ENCODE peak calls at places on chromosome 3, in six cellular contexts. A is cardiac fibroblast; Z is stimulated activated CD8-positive, alpha-beta memory T cell treated with anti-CD3 and anti-CD28 coated beads, Interleukin-4, amount 100 ng/mL, for 24 hours; U is NCI-H524; M is astrocyte of the cerebellum; Y is activated T-cell treated with anti-CD3 and anti-CD28 coated beads for 48 hours. P is an unnamed sample.

GRCh38 chr3:57164606-57165573 is at the start of gene IL17RD:
- DNase-seq in A (peak; percentile 74), Z (peak; percentile 58), U (peak; percentile 48), M (peak; percentile 54), Y (peak; percentile 63), P (peak; percentile 63)

GRCh38 chr3:40618158-40618557 is 93.4 kb downstream of the ZNF621 start:
- DNase-seq in A (no peak), Z (no peak), U (no peak), M (no peak), Y (no peak), P (no peak)

GRCh38 chr3:99644017-99644416 is 5.6 kb downstream of the COL8A1 start:
- DNase-seq in A (no peak), Z (no peak), U (no peak), M (no peak), Y (no peak), P (no peak)

GRCh38 chr3:124107074-124107473 is 115.2 kb upstream of the ROPN1 start:
- DNase-seq in A (no peak), Z (no peak), U (no peak), M (no peak), Y (no peak), P (no peak)

GRCh38 chr3:194736896-194737600 is 51.4 kb downstream of the FAM43A start:
- DNase-seq in A (no peak), Z (no peak), U (no peak), M (no peak), Y (no peak), P (no peak)

GRCh38 chr3:196754215-196754937 is 14.7 kb downstream of the PAK2 start:
- DNase-seq in A (peak; percentile 59), Z (no peak), U (no peak), M (no peak), Y (no peak), P (no peak)

GRCh38 chr3:126654571-126655393 is at the start of gene TXNRD3:
- DNase-seq in A (peak; percentile 63), Z (peak; percentile 75), U (peak; percentile 59), M (peak; percentile 19), Y (peak; percentile 74), P (peak; percentile 89)

GRCh38 chr3:72152551-72153476 is 367.9 kb upstream of the PROK2 start:
- DNase-seq in A (peak; percentile 69), Z (no peak), U (peak; percentile 79), M (peak; percentile 80), Y (no peak), P (peak; percentile 66)

GRCh38 chr3:190972840-190973270 is 110.4 kb upstream of the GMNC start:
- DNase-seq in A (peak; percentile 48), Z (no peak), U (no peak), M (no peak), Y (no peak), P (no peak)

GRCh38 chr3:133895208-133896001 is at the start of gene RAB6B:
- DNase-seq in A (peak; percentile 35), Z (no peak), U (no peak), M (no peak), Y (peak; percentile 27), P (peak; percentile 28)

GRCh38 chr3:182983811-182984210 is 3.5 kb upstream of the DCUN1D1 start:
- DNase-seq in A (peak; percentile 40), Z (no peak), U (no peak), M (no peak), Y (no peak), P (no peak)

GRCh38 chr3:52227117-52227516 is 1.7 kb upstream of the TLR9 start:
- DNase-seq in A (no peak), Z (no peak), U (no peak), M (no peak), Y (no peak), P (no peak)

GRCh38 chr3:188788621-188789081 is 383.1 kb upstream of the TPRG1 start:
- DNase-seq in A (peak; percentile 99), Z (peak; percentile 60), U (no peak), M (peak; percentile 81), Y (peak; percentile 62), P (no peak)

GRCh38 chr3:32143849-32144757 is 37.7 kb downstream of the GPD1L start:
- DNase-seq in A (peak; percentile 96), Z (no peak), U (peak; percentile 80), M (peak; percentile 94), Y (peak; percentile 7), P (peak; percentile 70)

GRCh38 chr3:196179380-196180308 is 31.6 kb downstream of the ZDHHC19 start:
- DNase-seq in A (peak; percentile 46), Z (peak; percentile 71), U (no peak), M (peak; percentile 33), Y (peak; percentile 82), P (no peak)

GRCh38 chr3:125141596-125142417 is 70.7 kb downstream of the SLC12A8 start:
- DNase-seq in A (peak; percentile 36), Z (peak; percentile 67), U (peak; percentile 30), M (no peak), Y (peak; percentile 70), P (peak; percentile 49)

GRCh38 chr3:192892981-192893827 is 24.5 kb downstream of the MB21D2 start:
- DNase-seq in A (peak; percentile 94), Z (peak; percentile 18), U (no peak), M (peak; percentile 97), Y (peak; percentile 50), P (peak; percentile 58)

GRCh38 chr3:4302747-4303146 is 422 bp upstream of the SETMAR start:
- DNase-seq in A (no peak), Z (no peak), U (no peak), M (no peak), Y (no peak), P (no peak)

GRCh38 chr3:97694876-97695275 is 69.7 kb upstream of the ARL6 start:
- DNase-seq in A (no peak), Z (no peak), U (no peak), M (no peak), Y (no peak), P (no peak)

GRCh38 chr3:59235221-59236012 is 185.6 kb upstream of the CFAP20DC start:
- DNase-seq in A (no peak), Z (peak; percentile 4), U (peak; percentile 22), M (no peak), Y (peak; percentile 18), P (no peak)

GRCh38 chr3:54424283-54424682 is 301.9 kb downstream of the CACNA2D3 start:
- DNase-seq in A (no peak), Z (no peak), U (no peak), M (no peak), Y (no peak), P (no peak)

GRCh38 chr3:147680820-147681488 is 271.8 kb downstream of the ZIC1 start:
- DNase-seq in A (peak; percentile 6), Z (no peak), U (no peak), M (no peak), Y (no peak), P (no peak)

GRCh38 chr3:10955694-10956453 is 36.7 kb upstream of the SLC6A1 start:
- DNase-seq in A (no peak), Z (no peak), U (no peak), M (peak; percentile 37), Y (no peak), P (no peak)

GRCh38 chr3:57832925-57833324 is 76.8 kb downstream of the SLMAP start:
- DNase-seq in A (no peak), Z (no peak), U (no peak), M (no peak), Y (no peak), P (no peak)

GRCh38 chr3:139758654-139759291 is 81.0 kb upstream of the NMNAT3 start:
- DNase-seq in A (peak; percentile 46), Z (no peak), U (no peak), M (peak; percentile 37), Y (no peak), P (no peak)

GRCh38 chr3:54079729-54080128 is 42.6 kb upstream of the CACNA2D3 start:
- DNase-seq in A (no peak), Z (no peak), U (no peak), M (no peak), Y (no peak), P (no peak)

GRCh38 chr3:24088782-24089181 is 143.7 kb downstream of the NR1D2 start:
- DNase-seq in A (peak; percentile 49), Z (no peak), U (no peak), M (no peak), Y (no peak), P (no peak)

GRCh38 chr3:4355401-4356224 is 52.4 kb downstream of the SETMAR start:
- DNase-seq in A (no peak), Z (no peak), U (no peak), M (no peak), Y (no peak), P (no peak)

GRCh38 chr3:152505926-152506325 is 237.2 kb downstream of the MBNL1 start:
- DNase-seq in A (no peak), Z (no peak), U (no peak), M (no peak), Y (peak; percentile 24), P (no peak)